ENCODE peak calls at places on chromosome 14, in nine cellular contexts. U is stimulated activated naive CD4-positive, alpha-beta T cell; V is AG08395; I is left cardiac atrium; K is thoracic aorta; P is RPMI7951; B is stimulated activated CD8-positive, alpha-beta memory T cell treated with anti-CD3 and anti-CD28 coated beads, Interleukin-15, amount 100 ng/mL, for 4 hours; C is ovary; E is activated T-cell treated with anti-CD3 and anti-CD28 coated beads for 4 hours. N is an unnamed sample.
A peak's percentile ranks its signal among the peaks of the same experiment; 100 is the strongest.

GRCh38 chr14:100827140-100827517 is 1.2 kb downstream of the MEG3 start:
- DNase-seq in U (no peak), V (peak; percentile 47), I (no peak), K (no peak), P (no peak), B (no peak), C (peak; percentile 50), E (no peak), N (no peak)

GRCh38 chr14:39229601-39230110 is 4.1 kb upstream of the MIA2 start:
- DNase-seq in U (no peak), V (no peak), I (no peak), K (no peak), P (no peak), B (no peak), C (no peak), E (no peak), N (no peak)

GRCh38 chr14:46488374-46488773 is 163.2 kb downstream of the RPL10L start:
- DNase-seq in U (no peak), V (no peak), I (no peak), K (no peak), P (no peak), B (no peak), C (no peak), E (no peak), N (no peak)

GRCh38 chr14:72780771-72781170 is 113.1 kb downstream of the DPF3 start:
- DNase-seq in U (no peak), V (peak; percentile 64), I (no peak), K (no peak), P (peak; percentile 63), B (no peak), C (no peak), E (no peak), N (no peak)

GRCh38 chr14:51028851-51029754 is 65.8 kb downstream of the TRIM9 start:
- DNase-seq in U (no peak), V (no peak), I (no peak), K (no peak), P (no peak), B (no peak), C (no peak), E (no peak), N (no peak)

GRCh38 chr14:54050759-54051158 is 94.1 kb upstream of the BMP4 start:
- DNase-seq in U (no peak), V (no peak), I (no peak), K (no peak), P (no peak), B (no peak), C (no peak), E (no peak), N (no peak)

GRCh38 chr14:104680806-104681688 is 8.4 kb upstream of the INF2 start:
- DNase-seq in U (no peak), V (peak; percentile 85), I (peak; percentile 66), K (peak; percentile 75), P (peak; percentile 83), B (no peak), C (no peak), E (no peak), N (no peak)

GRCh38 chr14:102923920-102924486 is 1.5 kb downstream of the AMN start:
- DNase-seq in U (no peak), V (no peak), I (no peak), K (no peak), P (no peak), B (no peak), C (no peak), E (no peak), N (no peak)

GRCh38 chr14:99331796-99332195 is 59.8 kb upstream of the BCL11B start:
- DNase-seq in U (no peak), V (no peak), I (no peak), K (no peak), P (no peak), B (no peak), C (no peak), E (no peak), N (no peak)

GRCh38 chr14:88385212-88386101 is at the start of gene SPATA7:
- DNase-seq in U (peak; percentile 63), V (peak; percentile 94), I (peak; percentile 98), K (peak; percentile 75), P (peak; percentile 87), B (peak; percentile 63), C (peak; percentile 96), E (peak; percentile 74), N (peak; percentile 2)

GRCh38 chr14:37842106-37842505 is 246.7 kb downstream of the TTC6 start:
- DNase-seq in U (no peak), V (no peak), I (no peak), K (no peak), P (no peak), B (no peak), C (no peak), E (no peak), N (no peak)

GRCh38 chr14:101457936-101458535 is 103.3 kb upstream of the DIO3 start:
- DNase-seq in U (no peak), V (no peak), I (no peak), K (no peak), P (no peak), B (no peak), C (peak; percentile 11), E (no peak), N (no peak)

GRCh38 chr14:38948171-38948570 is 154.9 kb downstream of the SEC23A start:
- DNase-seq in U (no peak), V (peak; percentile 8), I (no peak), K (no peak), P (peak; percentile 65), B (no peak), C (no peak), E (no peak), N (no peak)

GRCh38 chr14:64645220-64645891 is 58.9 kb upstream of the PLEKHG3 start:
- DNase-seq in U (no peak), V (peak; percentile 80), I (no peak), K (no peak), P (peak; percentile 59), B (no peak), C (peak; percentile 30), E (no peak), N (no peak)

GRCh38 chr14:22474730-22475351 is 114.2 kb downstream of the DAD1 start:
- DNase-seq in U (no peak), V (peak; percentile 19), I (no peak), K (no peak), P (peak; percentile 75), B (no peak), C (no peak), E (no peak), N (no peak)